ENCODE peak calls at places on chromosomes 5 and 9, in seven cellular contexts. P is astrocyte of the spinal cord, Q is heart right ventricle, Z is fibroblast of pulmonary artery, W is GM12865, N is EL, K is T-cell. V is an unnamed sample.

GRCh38 chr5:14172149-14172795 is 29.1 kb downstream of the TRIO start:
- DNase-seq in N (no peak), W (peak; percentile 84), Q (no peak), K (no peak), Z (no peak), P (no peak), V (no peak)

GRCh38 chr5:140176028-140176382 is 1.0 kb downstream of the CYSTM1 start:
- DNase-seq in W (no peak), Q (no peak), Z (no peak), P (no peak), K (no peak), N (no peak), V (no peak)

GRCh38 chr5:96067251-96067650 is 105.6 kb upstream of the ELL2 start:
- DNase-seq in Q (no peak), W (no peak), N (peak; percentile 64), K (no peak), P (no peak), Z (no peak), V (no peak)

GRCh38 chr5:59583810-59584562 is 309.5 kb downstream of the PDE4D start:
- DNase-seq in Q (no peak), Z (no peak), N (no peak), W (no peak), K (no peak), P (peak; percentile 35), V (no peak)

GRCh38 chr5:7991125-7991821 is 122.3 kb downstream of the MTRR start:
- DNase-seq in Q (no peak), K (no peak), W (no peak), N (peak; percentile 24), P (no peak), Z (no peak), V (no peak)

GRCh38 chr5:29942089-29942488 is 1251.4 kb upstream of the CDH6 start:
- DNase-seq in N (no peak), W (no peak), K (no peak), Z (no peak), Q (no peak), P (no peak), V (no peak)

GRCh38 chr9:82938426-82938825 is 124.5 kb downstream of the RASEF start:
- DNase-seq in W (no peak), P (no peak), Z (no peak), K (no peak), N (no peak), Q (no peak), V (no peak)

GRCh38 chr5:151093476-151093889 is 12.6 kb upstream of the TNIP1 start:
- DNase-seq in N (peak; percentile 98), Q (no peak), K (no peak), W (peak; percentile 49), P (peak; percentile 79), Z (peak; percentile 96), V (no peak)

GRCh38 chr9:20835364-20836286 is 151.6 kb downstream of the FOCAD start:
- DNase-seq in Z (peak; percentile 27), W (no peak), Q (no peak), N (peak; percentile 14), K (no peak), P (peak; percentile 49), V (peak; percentile 23)

GRCh38 chr5:134245101-134245604 is 19.3 kb upstream of the PPP2CA start:
- DNase-seq in K (no peak), N (peak; percentile 65), Z (peak; percentile 82), W (no peak), Q (no peak), P (peak; percentile 82), V (no peak)

GRCh38 chr5:60521379-60522298 is 178.3 kb downstream of the DEPDC1B start:
- DNase-seq in Q (no peak), W (peak; percentile 82), N (peak; percentile 9), K (no peak), Z (no peak), P (peak; percentile 37), V (peak; percentile 13)

GRCh38 chr9:124834586-124834985 is 18.7 kb upstream of the WDR38 start:
- DNase-seq in P (peak; percentile 77), Z (peak; percentile 27), Q (no peak), K (no peak), N (peak; percentile 66), W (no peak), V (no peak)

GRCh38 chr5:134006119-134006514 is 1.3 kb upstream of the VDAC1 start:
- DNase-seq in N (no peak), W (no peak), K (no peak), Q (no peak), Z (no peak), P (no peak), V (no peak)

GRCh38 chr9:123234853-123235252 is 33.5 kb downstream of the STRBP start:
- DNase-seq in Q (no peak), N (no peak), P (no peak), W (peak; percentile 74), Z (no peak), K (no peak), V (no peak)

GRCh38 chr9:129596541-129597328 is 24.2 kb downstream of the C9orf50 start:
- DNase-seq in Z (peak; percentile 77), N (peak; percentile 84), Q (peak; percentile 61), K (no peak), P (peak; percentile 88), W (no peak), V (no peak)

GRCh38 chr5:96699186-96699820 is 37.1 kb downstream of the CAST start:
- DNase-seq in N (peak; percentile 54), W (no peak), Z (peak; percentile 40), K (no peak), Q (no peak), P (peak; percentile 27), V (no peak)

GRCh38 chr5:34522599-34523381 is 133.3 kb upstream of the RAI14 start:
- DNase-seq in Z (peak; percentile 93), Q (peak; percentile 79), K (peak; percentile 16), N (peak; percentile 88), W (peak; percentile 87), P (peak; percentile 93), V (peak; percentile 17)

GRCh38 chr9:131310833-131311554 is 21.5 kb downstream of the PLPP7 start:
- DNase-seq in Q (peak; percentile 14), N (no peak), Z (no peak), K (peak; percentile 74), P (no peak), W (peak; percentile 35), V (peak; percentile 84)

GRCh38 chr9:121322737-121323448 is 47.2 kb downstream of the STOM start:
- DNase-seq in P (no peak), W (no peak), Q (no peak), K (no peak), N (no peak), Z (peak; percentile 20), V (no peak)

GRCh38 chr5:14946813-14947640 is 75.4 kb upstream of the ANKH start:
- DNase-seq in P (no peak), W (peak; percentile 49), N (peak; percentile 25), Q (peak; percentile 28), Z (peak; percentile 22), K (peak; percentile 5), V (no peak)

GRCh38 chr5:41748631-41749030 is 121.6 kb downstream of the OXCT1 start:
- DNase-seq in N (no peak), K (no peak), W (peak; percentile 88), Q (no peak), Z (peak; percentile 57), P (peak; percentile 67), V (no peak)

GRCh38 chr9:85108229-85108628 is 438.7 kb downstream of the NTRK2 start:
- DNase-seq in N (no peak), Z (no peak), K (no peak), P (no peak), W (no peak), Q (no peak), V (no peak)

V was measured in T-helper 2 cell.